ENCODE peak calls at places on chromosomes 16 and 17, in seven cellular contexts. C, W, X, O, Y, P and A are unnamed samples.
A peak's percentile ranks its signal among the peaks of the same experiment; 100 is the strongest.

GRCh38 chr17:14038206-14038605 is 31.1 kb upstream of the COX10 start:
- DNase-seq in C (no peak), W (no peak), X (no peak), O (no peak), Y (no peak), P (no peak), A (no peak)

GRCh38 chr17:19361326-19361725 is 1.2 kb downstream of the B9D1 start:
- DNase-seq in C (no peak), W (no peak), X (no peak), O (no peak), Y (no peak), P (no peak), A (no peak)

GRCh38 chr17:45696442-45696841 is 87.7 kb upstream of the CRHR1 start:
- DNase-seq in C (no peak), W (no peak), X (no peak), O (no peak), Y (no peak), P (no peak), A (no peak)

GRCh38 chr17:6161456-6161855 is 91.3 kb downstream of the WSCD1 start:
- DNase-seq in C (no peak), W (no peak), X (no peak), O (no peak), Y (no peak), P (peak; percentile 43), A (no peak)

GRCh38 chr16:65095090-65095728 is 26.7 kb downstream of the CDH11 start:
- DNase-seq in C (no peak), W (no peak), X (no peak), O (no peak), Y (no peak), P (no peak), A (no peak)

GRCh38 chr16:75306102-75306762 is 54.8 kb upstream of the BCAR1 start:
- DNase-seq in C (no peak), W (no peak), X (peak; percentile 41), O (no peak), Y (no peak), P (no peak), A (no peak)

GRCh38 chr16:55250641-55251550 is 73.1 kb upstream of the IRX6 start:
- DNase-seq in C (peak; percentile 27), W (no peak), X (no peak), O (no peak), Y (no peak), P (no peak), A (no peak)

GRCh38 chr16:23504453-23505179 is 5.7 kb downstream of the GGA2 start:
- DNase-seq in C (peak; percentile 66), W (peak; percentile 83), X (peak; percentile 93), O (peak; percentile 73), Y (peak; percentile 39), P (peak; percentile 94), A (no peak)

GRCh38 chr16:57941016-57941656 is 29.8 kb downstream of the CNGB1 start:
- DNase-seq in C (peak; percentile 58), W (no peak), X (no peak), O (peak; percentile 86), Y (peak; percentile 76), P (no peak), A (no peak)

GRCh38 chr16:80300456-80300855 is 240.3 kb upstream of the DYNLRB2 start:
- DNase-seq in C (no peak), W (no peak), X (no peak), O (no peak), Y (no peak), P (peak; percentile 47), A (no peak)

GRCh38 chr17:16158721-16159120 is 56.6 kb downstream of the NCOR1 start:
- DNase-seq in C (no peak), W (no peak), X (no peak), O (no peak), Y (no peak), P (no peak), A (no peak)

GRCh38 chr17:30600830-30601494 is 123.8 kb downstream of the GOSR1 start:
- DNase-seq in C (peak; percentile 38), W (no peak), X (no peak), O (no peak), Y (no peak), P (peak; percentile 37), A (no peak)

GRCh38 chr17:4602041-4602440 is 17.7 kb downstream of the SMTNL2 start:
- DNase-seq in C (no peak), W (no peak), X (no peak), O (no peak), Y (no peak), P (no peak), A (no peak)

GRCh38 chr16:20385844-20386832 is 18.4 kb downstream of the PDILT start:
- DNase-seq in C (peak; percentile 56), W (no peak), X (no peak), O (peak; percentile 73), Y (peak; percentile 62), P (peak; percentile 13), A (no peak)

GRCh38 chr17:2090804-2091534 is 36.1 kb downstream of the HIC1 start:
- DNase-seq in C (no peak), W (no peak), X (peak; percentile 69), O (no peak), Y (peak; percentile 50), P (peak; percentile 59), A (no peak)

GRCh38 chr16:78770353-78771091 is 671.1 kb downstream of the WWOX start:
- DNase-seq in C (peak; percentile 75), W (peak; percentile 71), X (no peak), O (peak; percentile 90), Y (peak; percentile 79), P (no peak), A (peak; percentile 27)

GRCh38 chr16:62966626-62967025 is 930.4 kb upstream of the CDH8 start:
- DNase-seq in C (no peak), W (no peak), X (no peak), O (no peak), Y (no peak), P (peak; percentile 6), A (no peak)

DNA sequence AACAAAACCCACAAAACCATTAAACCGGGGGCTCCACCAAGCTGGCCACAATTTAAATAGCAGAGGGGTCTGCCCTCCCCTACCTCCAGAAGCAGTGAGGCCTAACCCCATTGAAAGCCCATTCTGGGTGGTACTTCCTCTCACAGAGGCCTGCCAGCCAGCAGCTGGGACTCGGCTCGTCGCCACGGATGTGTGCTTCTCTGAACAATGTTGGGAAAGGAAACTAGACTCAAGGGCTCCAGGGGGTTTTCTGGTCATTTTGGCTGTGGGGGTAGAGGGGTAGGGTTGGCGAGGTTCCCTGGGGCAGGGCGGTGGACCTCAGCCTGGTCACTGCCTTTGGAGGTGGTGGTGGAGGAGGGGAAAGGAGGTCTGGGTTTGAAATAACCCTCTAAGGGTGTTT is 4.7 kb upstream of the PLCG2 start:
- DNase-seq in C (no peak), W (no peak), X (no peak), O (no peak), Y (peak; percentile 33), P (no peak), A (no peak)
- TF ChIP-seq CTCF in C (no peak), W (no peak), X (no peak), O (no peak), Y (no peak), P (no peak), A (no peak)

DNA sequence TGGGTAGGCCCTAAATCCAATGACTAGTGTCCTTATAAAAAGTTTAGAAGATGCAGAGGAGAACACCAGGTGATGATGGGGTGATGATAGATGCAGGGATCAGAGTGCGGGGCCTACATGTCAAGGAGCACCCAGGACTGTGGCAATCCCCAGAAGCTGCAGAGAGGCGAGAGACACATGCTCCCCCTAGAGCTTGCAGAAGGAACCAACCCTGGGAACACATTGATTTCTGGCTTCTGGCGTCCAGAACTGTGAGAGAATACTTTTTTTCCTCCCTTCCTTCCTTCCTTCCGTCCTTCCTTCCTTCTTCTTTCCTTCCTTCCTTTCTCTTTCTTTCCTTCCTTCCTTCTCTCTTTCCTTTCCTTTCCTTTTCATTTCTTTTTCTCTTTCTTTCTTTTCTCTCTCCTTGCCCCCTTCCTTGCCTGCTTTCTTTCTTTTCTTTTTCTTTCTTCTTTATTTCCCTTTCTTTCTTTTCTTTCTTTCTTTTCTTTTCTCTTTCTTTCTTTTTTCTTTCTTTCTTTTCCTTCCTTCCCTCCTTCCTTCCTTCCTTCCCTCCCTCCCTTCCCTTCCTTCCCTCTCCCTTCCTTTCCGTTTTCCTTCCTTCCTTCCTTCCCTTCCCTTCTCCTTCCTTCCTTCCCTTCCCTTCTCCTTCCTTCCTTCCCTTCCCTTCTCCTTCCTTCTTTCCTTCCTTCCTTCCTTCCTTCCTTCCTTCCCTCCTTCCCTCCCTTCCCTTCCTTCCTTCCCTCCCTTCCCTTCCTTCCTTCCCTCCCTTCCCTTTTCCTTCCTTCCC is 134.3 kb downstream of the HAPSTR1 start:
- DNase-seq in C (no peak), W (no peak), X (no peak), O (no peak), Y (no peak), P (no peak), A (no peak)
- TF ChIP-seq CTCF in C (no peak), W (no peak), X (peak; percentile 34), O (peak; percentile 9), Y (peak; percentile 23), P (no peak), A (peak; percentile 39)

GRCh38 chr17:58447039-58447975 is 30.0 kb upstream of the RNF43 start:
- DNase-seq in C (peak; percentile 74), W (peak; percentile 59), X (peak; percentile 51), O (peak; percentile 76), Y (peak; percentile 57), P (peak; percentile 72), A (peak; percentile 26)
- TF ChIP-seq CTCF in C (peak; percentile 74), W (peak; percentile 60), X (peak; percentile 91), O (peak; percentile 68), Y (peak; percentile 81), P (peak; percentile 95), A (peak; percentile 97)

DNA sequence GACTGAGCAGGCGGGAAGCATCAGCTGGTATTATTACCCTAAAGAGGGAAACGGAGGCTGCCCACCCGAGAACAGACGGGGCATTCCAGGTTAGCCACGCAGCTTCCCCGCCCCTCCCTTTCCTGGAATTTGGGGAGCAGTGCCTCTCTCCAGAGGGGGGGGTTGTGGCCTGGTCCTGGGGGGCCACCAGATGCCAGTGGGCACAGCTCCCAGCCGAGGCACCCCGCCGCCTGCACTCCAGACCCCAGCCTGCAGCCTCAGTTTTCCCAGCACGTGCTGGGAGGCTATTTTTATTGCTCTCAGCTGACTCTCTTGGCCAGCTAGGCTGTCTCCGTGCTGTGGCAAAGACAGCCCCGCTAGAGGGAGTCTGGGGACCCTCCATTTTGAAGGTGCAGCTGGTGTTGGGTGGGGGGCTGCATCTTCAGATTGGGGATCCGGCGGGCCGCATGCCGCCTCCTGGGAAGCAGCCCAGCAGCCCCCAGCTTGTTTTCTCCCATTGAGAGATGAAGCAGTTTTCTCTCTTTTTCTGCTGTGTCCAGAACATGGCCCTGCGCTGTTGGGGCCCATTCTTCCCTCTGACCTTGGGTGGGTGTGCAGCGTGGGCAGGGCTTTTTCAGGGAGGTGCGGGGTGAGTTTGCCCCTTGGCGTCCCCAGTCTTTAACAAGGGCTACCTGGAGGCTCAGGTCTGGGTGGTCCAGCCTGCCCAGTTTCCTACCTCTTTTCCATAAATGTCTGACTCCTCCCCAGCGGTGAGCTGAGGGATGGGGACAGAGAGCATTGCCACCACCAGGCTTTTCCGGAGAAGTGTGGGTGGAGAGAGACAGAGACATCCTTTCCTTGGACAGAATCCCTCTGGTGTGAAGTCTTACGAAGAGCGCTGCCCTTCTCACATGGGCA is 62.5 kb upstream of the GSE1 start:
- DNase-seq in C (no peak), W (peak; percentile 11), X (no peak), O (no peak), Y (no peak), P (no peak), A (no peak)
- TF ChIP-seq CTCF in C (no peak), W (no peak), X (no peak), O (peak; percentile 34), Y (peak; percentile 17), P (no peak), A (no peak)

GRCh38 chr16:84959045-84959576 is 52.2 kb downstream of the ZDHHC7 start:
- DNase-seq in C (no peak), W (no peak), X (no peak), O (no peak), Y (no peak), P (no peak), A (no peak)
- TF ChIP-seq CTCF in C (no peak), W (no peak), X (peak; percentile 38), O (no peak), Y (no peak), P (peak; percentile 48), A (no peak)

GRCh38 chr16:8943001-8943763 is 20.5 kb downstream of the USP7 start:
- DNase-seq in C (no peak), W (no peak), X (no peak), O (no peak), Y (no peak), P (no peak), A (no peak)
- TF ChIP-seq CTCF in C (no peak), W (no peak), X (no peak), O (no peak), Y (no peak), P (no peak), A (no peak)